ENCODE peak calls at places on chromosomes 5 and 9, in eight cellular contexts. One of them, this sample, is unnamed.
A peak's percentile ranks its signal among the peaks of the same experiment; 100 is the strongest.

GRCh38 chr5:104573979-104574709 is 1011.6 kb upstream of the NUDT12 start:
- DNase-seq in A549: no peak
- DNase-seq in ovary: no peak
- DNase-seq in B cell: no peak
- DNase-seq in A673: peak; percentile 87
- DNase-seq in brain microvascular endothelial cell: no peak
- DNase-seq in IMR-90: no peak
- DNase-seq in omental fat pad: no peak
- DNase-seq in this sample: no peak

GRCh38 chr5:108730617-108731340 is 16.9 kb upstream of the FER start:
- DNase-seq in A549: no peak
- DNase-seq in ovary: no peak
- DNase-seq in B cell: peak; percentile 57
- DNase-seq in A673: no peak
- DNase-seq in brain microvascular endothelial cell: no peak
- DNase-seq in IMR-90: peak; percentile 55
- DNase-seq in omental fat pad: no peak
- DNase-seq in this sample: no peak

GRCh38 chr9:129822825-129823162 is 1.1 kb downstream of the TOR1A start:
- DNase-seq in A549: no peak
- DNase-seq in ovary: no peak
- DNase-seq in B cell: no peak
- DNase-seq in A673: no peak
- DNase-seq in brain microvascular endothelial cell: no peak
- DNase-seq in IMR-90: no peak
- DNase-seq in omental fat pad: no peak
- DNase-seq in this sample: no peak

GRCh38 chr9:81499021-81499454 is 190.3 kb downstream of the TLE1 start:
- DNase-seq in A549: no peak
- DNase-seq in ovary: no peak
- DNase-seq in B cell: no peak
- DNase-seq in A673: no peak
- DNase-seq in brain microvascular endothelial cell: peak; percentile 28
- DNase-seq in IMR-90: peak; percentile 85
- DNase-seq in omental fat pad: no peak
- DNase-seq in this sample: no peak

GRCh38 chr9:123607987-123608565 is 252.1 kb downstream of the CRB2 start:
- DNase-seq in A549: no peak
- DNase-seq in ovary: no peak
- DNase-seq in B cell: peak; percentile 73
- DNase-seq in A673: no peak
- DNase-seq in brain microvascular endothelial cell: no peak
- DNase-seq in IMR-90: no peak
- DNase-seq in omental fat pad: no peak
- DNase-seq in this sample: no peak

GRCh38 chr9:126584611-126585010 is 29.1 kb upstream of the LMX1B start:
- DNase-seq in A549: no peak
- DNase-seq in ovary: no peak
- DNase-seq in B cell: no peak
- DNase-seq in A673: no peak
- DNase-seq in brain microvascular endothelial cell: no peak
- DNase-seq in IMR-90: no peak
- DNase-seq in omental fat pad: no peak
- DNase-seq in this sample: no peak

GRCh38 chr5:138967806-138968448 is 92.8 kb upstream of the LRRTM2 start:
- DNase-seq in A549: no peak
- DNase-seq in ovary: peak; percentile 13
- DNase-seq in B cell: no peak
- DNase-seq in A673: no peak
- DNase-seq in brain microvascular endothelial cell: no peak
- DNase-seq in IMR-90: peak; percentile 36
- DNase-seq in omental fat pad: no peak
- DNase-seq in this sample: no peak

GRCh38 chr5:33794550-33795300 is 97.1 kb downstream of the ADAMTS12 start:
- DNase-seq in A549: no peak
- DNase-seq in ovary: no peak
- DNase-seq in B cell: no peak
- DNase-seq in A673: no peak
- DNase-seq in brain microvascular endothelial cell: peak; percentile 57
- DNase-seq in IMR-90: peak; percentile 62
- DNase-seq in omental fat pad: no peak
- DNase-seq in this sample: no peak

GRCh38 chr5:174503461-174504265 is 220.7 kb upstream of the MSX2 start:
- DNase-seq in A549: peak; percentile 20
- DNase-seq in ovary: no peak
- DNase-seq in B cell: no peak
- DNase-seq in A673: peak; percentile 65
- DNase-seq in brain microvascular endothelial cell: no peak
- DNase-seq in IMR-90: peak; percentile 84
- DNase-seq in omental fat pad: no peak
- DNase-seq in this sample: no peak

GRCh38 chr9:34976441-34976840 is 13.1 kb upstream of the DNAJB5 start:
- DNase-seq in A549: no peak
- DNase-seq in ovary: no peak
- DNase-seq in B cell: no peak
- DNase-seq in A673: no peak
- DNase-seq in brain microvascular endothelial cell: no peak
- DNase-seq in IMR-90: no peak
- DNase-seq in omental fat pad: no peak
- DNase-seq in this sample: no peak

GRCh38 chr5:53749611-53750010 is 189.2 kb downstream of the NDUFS4 start:
- DNase-seq in A549: no peak
- DNase-seq in ovary: no peak
- DNase-seq in B cell: no peak
- DNase-seq in A673: no peak
- DNase-seq in brain microvascular endothelial cell: no peak
- DNase-seq in IMR-90: peak; percentile 21
- DNase-seq in omental fat pad: no peak
- DNase-seq in this sample: no peak

GRCh38 chr5:128100860-128101557 is 17.4 kb downstream of the SLC12A2 start:
- DNase-seq in A549: no peak
- DNase-seq in ovary: no peak
- DNase-seq in B cell: no peak
- DNase-seq in A673: no peak
- DNase-seq in brain microvascular endothelial cell: no peak
- DNase-seq in IMR-90: no peak
- DNase-seq in omental fat pad: no peak
- DNase-seq in this sample: no peak

GRCh38 chr9:14096182-14096922 is 217.6 kb downstream of the NFIB start:
- DNase-seq in A549: peak; percentile 13
- DNase-seq in ovary: no peak
- DNase-seq in B cell: no peak
- DNase-seq in A673: peak; percentile 90
- DNase-seq in brain microvascular endothelial cell: peak; percentile 90
- DNase-seq in IMR-90: peak; percentile 62
- DNase-seq in omental fat pad: no peak
- DNase-seq in this sample: no peak

GRCh38 chr5:143576721-143577484 is 173.4 kb upstream of the NR3C1 start:
- DNase-seq in A549: no peak
- DNase-seq in ovary: no peak
- DNase-seq in B cell: no peak
- DNase-seq in A673: peak; percentile 40
- DNase-seq in brain microvascular endothelial cell: peak; percentile 68
- DNase-seq in IMR-90: peak; percentile 85
- DNase-seq in omental fat pad: no peak
- DNase-seq in this sample: no peak

GRCh38 chr5:36944607-36945225 is 68.1 kb downstream of the NIPBL start:
- DNase-seq in A549: no peak
- DNase-seq in ovary: no peak
- DNase-seq in B cell: no peak
- DNase-seq in A673: peak; percentile 80
- DNase-seq in brain microvascular endothelial cell: no peak
- DNase-seq in IMR-90: peak; percentile 76
- DNase-seq in omental fat pad: no peak
- DNase-seq in this sample: no peak

GRCh38 chr9:90969021-90969675 is 167.5 kb downstream of the SYK start:
- DNase-seq in A549: no peak
- DNase-seq in ovary: no peak
- DNase-seq in B cell: no peak
- DNase-seq in A673: no peak
- DNase-seq in brain microvascular endothelial cell: no peak
- DNase-seq in IMR-90: no peak
- DNase-seq in omental fat pad: no peak
- DNase-seq in this sample: no peak

GRCh38 chr9:35738924-35739323 is 6.5 kb downstream of the CREB3 start:
- DNase-seq in A549: no peak
- DNase-seq in ovary: no peak
- DNase-seq in B cell: no peak
- DNase-seq in A673: no peak
- DNase-seq in brain microvascular endothelial cell: no peak
- DNase-seq in IMR-90: no peak
- DNase-seq in omental fat pad: no peak
- DNase-seq in this sample: no peak

GRCh38 chr5:8700691-8701090 is 831.7 kb downstream of the MTRR start:
- DNase-seq in A549: no peak
- DNase-seq in ovary: no peak
- DNase-seq in B cell: no peak
- DNase-seq in A673: no peak
- DNase-seq in brain microvascular endothelial cell: no peak
- DNase-seq in IMR-90: peak; percentile 36
- DNase-seq in omental fat pad: no peak
- DNase-seq in this sample: no peak

GRCh38 chr9:69637801-69638200 is 34.4 kb downstream of the APBA1 start:
- DNase-seq in A549: no peak
- DNase-seq in ovary: no peak
- DNase-seq in B cell: no peak
- DNase-seq in A673: no peak
- DNase-seq in brain microvascular endothelial cell: peak; percentile 60
- DNase-seq in IMR-90: peak; percentile 72
- DNase-seq in omental fat pad: no peak
- DNase-seq in this sample: no peak

GRCh38 chr9:13750061-13750460 is 470.6 kb upstream of the MPDZ start:
- DNase-seq in A549: no peak
- DNase-seq in ovary: no peak
- DNase-seq in B cell: no peak
- DNase-seq in A673: no peak
- DNase-seq in brain microvascular endothelial cell: peak; percentile 92
- DNase-seq in IMR-90: peak; percentile 94
- DNase-seq in omental fat pad: no peak
- DNase-seq in this sample: no peak

GRCh38 chr5:114325552-114325951 is 36.3 kb upstream of the KCNN2 start:
- DNase-seq in A549: no peak
- DNase-seq in ovary: no peak
- DNase-seq in B cell: no peak
- DNase-seq in A673: no peak
- DNase-seq in brain microvascular endothelial cell: peak; percentile 38
- DNase-seq in IMR-90: peak; percentile 94
- DNase-seq in omental fat pad: no peak
- DNase-seq in this sample: no peak

GRCh38 chr5:163347671-163348070 is 89.7 kb upstream of the CCNG1 start:
- DNase-seq in A549: peak; percentile 43
- DNase-seq in ovary: peak; percentile 41
- DNase-seq in B cell: peak; percentile 51
- DNase-seq in A673: peak; percentile 81
- DNase-seq in brain microvascular endothelial cell: peak; percentile 51
- DNase-seq in IMR-90: peak; percentile 55
- DNase-seq in omental fat pad: no peak
- DNase-seq in this sample: peak; percentile 56

GRCh38 chr5:607541-608285 is 4.4 kb upstream of the CEP72 start:
- DNase-seq in A549: no peak
- DNase-seq in ovary: peak; percentile 22
- DNase-seq in B cell: peak; percentile 71
- DNase-seq in A673: no peak
- DNase-seq in brain microvascular endothelial cell: no peak
- DNase-seq in IMR-90: no peak
- DNase-seq in omental fat pad: no peak
- DNase-seq in this sample: no peak

DNA sequence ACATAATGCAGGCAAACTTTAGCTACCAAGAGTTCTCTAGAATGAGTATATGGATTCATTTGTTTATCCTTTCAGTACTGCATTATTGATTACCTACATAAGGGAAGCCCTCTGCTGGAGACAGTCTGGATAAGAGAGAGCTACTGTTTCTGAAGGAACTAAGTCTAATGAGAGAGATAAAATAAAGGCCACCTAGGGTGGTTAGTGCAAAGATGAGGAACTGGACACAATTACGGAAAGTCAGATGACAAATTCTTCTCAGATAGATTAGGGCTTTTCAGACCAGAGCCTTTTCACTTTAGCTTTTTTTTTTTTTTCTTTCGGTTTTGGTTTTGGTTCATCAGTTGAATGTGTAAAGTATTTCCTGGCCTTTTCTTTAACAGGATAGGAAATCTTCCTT is 31.3 kb downstream of the ISOC1 start:
- DNase-seq in A549: no peak
- DNase-seq in ovary: no peak
- DNase-seq in B cell: no peak
- DNase-seq in A673: no peak
- DNase-seq in brain microvascular endothelial cell: no peak
- DNase-seq in IMR-90: no peak
- DNase-seq in omental fat pad: no peak
- DNase-seq in this sample: no peak
- TF ChIP-seq CTCF in A549: no peak
- TF ChIP-seq CTCF in ovary: no peak
- TF ChIP-seq CTCF in B cell: peak; percentile 1
- TF ChIP-seq CTCF in A673: no peak
- TF ChIP-seq CTCF in brain microvascular endothelial cell: peak; percentile 15
- TF ChIP-seq CTCF in IMR-90: no peak
- TF ChIP-seq CTCF in omental fat pad: no peak
- TF ChIP-seq CTCF in this sample: no peak

GRCh38 chr9:94165592-94166236 is 81.5 kb downstream of the PTPDC1 start:
- DNase-seq in A549: peak; percentile 99
- DNase-seq in ovary: peak; percentile 98
- DNase-seq in B cell: peak; percentile 98
- DNase-seq in A673: peak; percentile 99
- DNase-seq in brain microvascular endothelial cell: peak; percentile 98
- DNase-seq in IMR-90: peak; percentile 99
- DNase-seq in omental fat pad: peak; percentile 89
- DNase-seq in this sample: peak; percentile 95
- TF ChIP-seq CTCF in A549: no peak
- TF ChIP-seq CTCF in ovary: no peak
- TF ChIP-seq CTCF in B cell: no peak
- TF ChIP-seq CTCF in A673: no peak
- TF ChIP-seq CTCF in brain microvascular endothelial cell: no peak
- TF ChIP-seq CTCF in IMR-90: no peak
- TF ChIP-seq CTCF in omental fat pad: no peak
- TF ChIP-seq CTCF in this sample: no peak

DNA sequence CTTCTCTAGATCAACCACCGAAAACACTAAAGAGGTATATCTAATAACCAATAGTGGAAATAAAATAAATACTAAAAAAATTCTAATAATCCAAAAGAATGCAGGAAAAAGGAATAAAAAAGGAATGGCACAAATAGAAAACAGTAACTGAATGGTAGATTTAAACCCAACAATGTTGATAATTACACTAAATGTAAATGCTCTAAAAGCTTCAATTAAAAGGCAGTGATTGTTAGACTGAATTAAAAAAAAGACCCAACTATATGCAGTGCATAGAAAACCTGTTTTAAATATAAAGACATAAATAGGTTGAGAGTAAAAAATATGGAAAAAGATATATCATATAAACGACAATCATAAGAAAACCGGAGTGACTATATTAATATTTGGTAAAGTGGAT is 9.2 kb upstream of the ZBTB5 start:
- DNase-seq in A549: no peak
- DNase-seq in ovary: no peak
- DNase-seq in B cell: no peak
- DNase-seq in A673: no peak
- DNase-seq in brain microvascular endothelial cell: no peak
- DNase-seq in IMR-90: no peak
- DNase-seq in omental fat pad: no peak
- DNase-seq in this sample: no peak
- TF ChIP-seq CTCF in A549: no peak
- TF ChIP-seq CTCF in ovary: no peak
- TF ChIP-seq CTCF in B cell: no peak
- TF ChIP-seq CTCF in A673: no peak
- TF ChIP-seq CTCF in brain microvascular endothelial cell: no peak
- TF ChIP-seq CTCF in IMR-90: no peak
- TF ChIP-seq CTCF in omental fat pad: no peak
- TF ChIP-seq CTCF in this sample: no peak

GRCh38 chr9:113587471-113588031 is 124.0 kb downstream of the RGS3 start:
- DNase-seq in A549: no peak
- DNase-seq in ovary: peak; percentile 76
- DNase-seq in B cell: no peak
- DNase-seq in A673: no peak
- DNase-seq in brain microvascular endothelial cell: peak; percentile 53
- DNase-seq in IMR-90: peak; percentile 38
- DNase-seq in omental fat pad: no peak
- DNase-seq in this sample: peak; percentile 87
- TF ChIP-seq CTCF in A549: no peak
- TF ChIP-seq CTCF in ovary: peak; percentile 44
- TF ChIP-seq CTCF in B cell: no peak
- TF ChIP-seq CTCF in A673: no peak
- TF ChIP-seq CTCF in brain microvascular endothelial cell: peak; percentile 80
- TF ChIP-seq CTCF in IMR-90: peak; percentile 63
- TF ChIP-seq CTCF in omental fat pad: no peak
- TF ChIP-seq CTCF in this sample: peak; percentile 55